ENCODE peak calls at places on chromosomes 5 and 9, in six cellular contexts. I is HS-5; A is fibroblast of lung; L is fibroblast of the aortic adventitia; V is CD8-positive, alpha-beta memory T cell; T is astrocyte of the spinal cord. Z is an unnamed sample.

GRCh38 chr5:174532453-174533126 is 191.8 kb upstream of the MSX2 start:
- DNase-seq in I (no peak), A (peak), L (peak), V (no peak), T (peak), Z (peak)

GRCh38 chr9:93951655-93952118 is 3.5 kb downstream of the BARX1 start:
- DNase-seq in I (no peak), A (no peak), L (no peak), V (no peak), T (no peak), Z (no peak)

GRCh38 chr9:84703793-84704192 is 34.3 kb downstream of the NTRK2 start:
- DNase-seq in I (no peak), A (peak), L (no peak), V (no peak), T (peak), Z (no peak)

GRCh38 chr9:137694962-137695875 is 76.4 kb downstream of the EHMT1 start:
- DNase-seq in I (no peak), A (no peak), L (peak), V (no peak), T (no peak), Z (no peak)

GRCh38 chr5:95032801-95033200 is 252.1 kb downstream of the MCTP1 start:
- DNase-seq in I (no peak), A (no peak), L (no peak), V (no peak), T (no peak), Z (no peak)

GRCh38 chr5:1032551-1033027 is 24.0 kb downstream of the NKD2 start:
- DNase-seq in I (no peak), A (no peak), L (no peak), V (no peak), T (no peak), Z (no peak)

GRCh38 chr5:179509239-179509638 is 41.1 kb upstream of the RUFY1 start:
- DNase-seq in I (no peak), A (no peak), L (no peak), V (no peak), T (no peak), Z (no peak)

GRCh38 chr5:122195784-122196394 is 66.5 kb downstream of the ZNF474 start:
- DNase-seq in I (no peak), A (peak), L (peak), V (no peak), T (peak), Z (peak)

GRCh38 chr9:89639367-89639795 is 34.6 kb downstream of the GADD45G start:
- DNase-seq in I (no peak), A (no peak), L (peak), V (no peak), T (peak), Z (no peak)

GRCh38 chr5:4676934-4677333 is 463.2 kb upstream of the ADAMTS16 start:
- DNase-seq in I (no peak), A (peak), L (peak), V (no peak), T (peak), Z (no peak)

GRCh38 chr5:93909356-93909755 is 168.0 kb upstream of the POU5F2 start:
- DNase-seq in I (no peak), A (no peak), L (peak), V (no peak), T (peak), Z (no peak)

GRCh38 chr5:56625577-56625976 is 189.8 kb upstream of the MAP3K1 start:
- DNase-seq in I (peak), A (peak), L (peak), V (no peak), T (peak), Z (no peak)

GRCh38 chr9:108257387-108257786 is 598.4 kb downstream of the ACTL7B start:
- DNase-seq in I (no peak), A (no peak), L (no peak), V (no peak), T (no peak), Z (no peak)

GRCh38 chr5:179266291-179267070 is 78.8 kb downstream of the ADAMTS2 start:
- DNase-seq in I (no peak), A (no peak), L (no peak), V (no peak), T (no peak), Z (no peak)

GRCh38 chr5:2382776-2383677 is 368.4 kb downstream of the IRX2 start:
- DNase-seq in I (no peak), A (no peak), L (no peak), V (no peak), T (no peak), Z (no peak)

GRCh38 chr5:177353093-177353492 is 1.6 kb upstream of the LMAN2 start:
- DNase-seq in I (no peak), A (no peak), L (no peak), V (no peak), T (no peak), Z (no peak)

GRCh38 chr5:142145106-142145900 is 36.7 kb downstream of the NDFIP1 start:
- DNase-seq in I (peak), A (peak), L (peak), V (peak), T (peak), Z (peak)